ENCODE peak calls at places on chromosomes 7 and 10, in nine cellular contexts. V is NCI-H774, X is GM12878, P is NCI-H2171 treated with DMSO at 0.1 percent for 48 hours, S is heart right ventricle, I is colonic mucosa, C is T-helper 9 cell, N is endothelial cell, K is SW480. Q is an unnamed sample.

GRCh38 chr10:132860527-132860926 is 74.6 kb upstream of the NKX6-2 start:
- DNase-seq in V (no peak), X (no peak), P (no peak), S (no peak), I (no peak), C (no peak), N (no peak), K (peak; percentile 21), Q (peak; percentile 42)

GRCh38 chr7:16649196-16649595 is 3.2 kb downstream of the BZW2 start:
- DNase-seq in V (no peak), X (no peak), P (no peak), S (no peak), I (no peak), C (no peak), N (no peak), K (no peak), Q (no peak)

GRCh38 chr7:1922870-1923236 is 252.8 kb downstream of the ELFN1 start:
- DNase-seq in V (no peak), X (no peak), P (no peak), S (no peak), I (no peak), C (no peak), N (no peak), K (no peak), Q (no peak)

GRCh38 chr7:131692131-131692960 is 135.9 kb upstream of the PODXL start:
- DNase-seq in V (peak; percentile 52), X (no peak), P (peak; percentile 89), S (peak; percentile 35), I (peak; percentile 72), C (no peak), N (peak; percentile 91), K (peak; percentile 35), Q (no peak)

GRCh38 chr7:20019757-20020432 is 197.3 kb downstream of the MACC1 start:
- DNase-seq in V (no peak), X (peak; percentile 50), P (no peak), S (no peak), I (no peak), C (no peak), N (no peak), K (no peak), Q (no peak)

GRCh38 chr7:135748770-135749169 is at the start of gene FAM180A:
- DNase-seq in V (no peak), X (no peak), P (no peak), S (peak; percentile 63), I (peak; percentile 27), C (no peak), N (no peak), K (no peak), Q (peak; percentile 90)

GRCh38 chr10:102596506-102596971 is 47.7 kb upstream of the TRIM8 start:
- DNase-seq in V (peak; percentile 35), X (no peak), P (peak; percentile 57), S (no peak), I (peak; percentile 69), C (no peak), N (peak; percentile 64), K (peak; percentile 71), Q (no peak)

GRCh38 chr10:114551310-114551972 is 106.6 kb downstream of the ABLIM1 start:
- DNase-seq in V (peak; percentile 61), X (no peak), P (no peak), S (peak; percentile 80), I (peak; percentile 85), C (no peak), N (no peak), K (no peak), Q (no peak)

GRCh38 chr7:105654994-105655900 is 74.0 kb upstream of the EFCAB10 start:
- DNase-seq in V (no peak), X (no peak), P (no peak), S (peak; percentile 30), I (no peak), C (no peak), N (peak; percentile 30), K (no peak), Q (peak; percentile 66)

GRCh38 chr7:22612776-22613175 is 112.8 kb upstream of the STEAP1B start:
- DNase-seq in V (no peak), X (no peak), P (no peak), S (no peak), I (no peak), C (no peak), N (no peak), K (no peak), Q (no peak)

GRCh38 chr10:103086261-103086660 is 106.8 kb downstream of the NT5C2 start:
- DNase-seq in V (no peak), X (no peak), P (no peak), S (no peak), I (no peak), C (no peak), N (no peak), K (no peak), Q (no peak)

GRCh38 chr10:99330675-99330924 is 1.4 kb downstream of the CNNM1 start:
- DNase-seq in V (no peak), X (no peak), P (no peak), S (no peak), I (no peak), C (no peak), N (no peak), K (no peak), Q (no peak)

GRCh38 chr10:100780324-100780723 is 34.9 kb downstream of the PAX2 start:
- DNase-seq in V (no peak), X (no peak), P (no peak), S (no peak), I (no peak), C (no peak), N (no peak), K (no peak), Q (no peak)

GRCh38 chr10:93357680-93358079 is 124.5 kb downstream of the MYOF start:
- DNase-seq in V (peak; percentile 4), X (no peak), P (peak; percentile 40), S (no peak), I (no peak), C (no peak), N (peak; percentile 51), K (peak; percentile 36), Q (no peak)